ENCODE peak calls at places on chromosome 9, in seven cellular contexts. E, D, Q, M, T, R and K are unnamed samples.

GRCh38 chr9:74770508-74771261 is 117.0 kb downstream of the TRPM6 start:
- DNase-seq in R (no peak), Q (no peak), T (peak), D (peak), M (peak), E (no peak), K (peak)

GRCh38 chr9:79501546-79501945 is 70.2 kb upstream of the TLE4 start:
- DNase-seq in M (no peak), Q (no peak), D (no peak), E (no peak), T (no peak), R (no peak), K (no peak)

GRCh38 chr9:22240619-22241018 is 206.0 kb upstream of the DMRTA1 start:
- DNase-seq in T (no peak), D (peak), M (no peak), R (no peak), E (no peak), Q (no peak), K (no peak)

GRCh38 chr9:74935008-74935407 is 17.7 kb downstream of the C9orf40 start:
- DNase-seq in T (no peak), E (no peak), R (no peak), M (no peak), Q (no peak), D (peak), K (no peak)

GRCh38 chr9:35923927-35924763 is 14.9 kb downstream of the SPAAR start:
- DNase-seq in Q (no peak), T (no peak), M (peak), R (peak), D (peak), E (no peak), K (peak)

GRCh38 chr9:135343733-135344522 is 135.7 kb upstream of the PPP1R26 start:
- DNase-seq in T (peak), R (peak), Q (peak), M (peak), D (peak), E (peak), K (peak)

GRCh38 chr9:91138760-91139159 is 223.0 kb downstream of the AUH start:
- DNase-seq in M (no peak), E (no peak), D (no peak), R (no peak), Q (no peak), T (no peak), K (no peak)

GRCh38 chr9:21653589-21653988 is 148.8 kb upstream of the MTAP start:
- DNase-seq in Q (no peak), E (no peak), T (no peak), D (no peak), R (no peak), M (no peak), K (no peak)

GRCh38 chr9:15725953-15726352 is 173.1 kb downstream of the CCDC171 start:
- DNase-seq in E (no peak), M (no peak), T (no peak), Q (no peak), D (peak), R (no peak), K (no peak)

GRCh38 chr9:110330484-110331115 is 7.1 kb downstream of the TXNDC8 start:
- DNase-seq in D (peak), R (no peak), M (no peak), Q (no peak), T (no peak), E (no peak), K (no peak)

GRCh38 chr9:105994970-105995369 is 300.6 kb downstream of the TMEM38B start:
- DNase-seq in Q (no peak), M (no peak), T (no peak), E (no peak), R (no peak), D (no peak), K (peak)

GRCh38 chr9:3865373-3865772 is 339.6 kb upstream of the RFX3 start:
- DNase-seq in E (no peak), M (no peak), Q (no peak), T (no peak), D (no peak), R (no peak), K (no peak)

GRCh38 chr9:131436865-131437271 is 43.0 kb downstream of the PRRC2B start:
- DNase-seq in D (no peak), E (no peak), M (no peak), T (no peak), R (no peak), Q (no peak), K (no peak)

GRCh38 chr9:86353591-86354047 is 591 bp downstream of the TUT7 start:
- DNase-seq in T (no peak), D (no peak), M (peak), R (no peak), E (no peak), Q (no peak), K (peak)

GRCh38 chr9:84668204-84669007 is 1.1 kb upstream of the NTRK2 start:
- DNase-seq in M (peak), Q (peak), E (peak), R (peak), T (peak), D (peak), K (peak)

GRCh38 chr9:36293918-36294317 is 35.7 kb upstream of the GNE start:
- DNase-seq in Q (no peak), D (no peak), E (no peak), T (no peak), M (no peak), R (no peak), K (no peak)

GRCh38 chr9:11038366-11038765 is 425.6 kb upstream of the PTPRD start:
- DNase-seq in E (no peak), M (no peak), T (no peak), D (no peak), R (no peak), Q (no peak), K (no peak)

GRCh38 chr9:13480688-13481087 is 201.2 kb upstream of the MPDZ start:
- DNase-seq in D (no peak), E (no peak), M (no peak), T (no peak), Q (no peak), R (no peak), K (no peak)

GRCh38 chr9:37840560-37841194 is 40.1 kb downstream of the DCAF10 start:
- DNase-seq in T (no peak), D (peak), Q (no peak), M (peak), R (peak), E (no peak), K (peak)

GRCh38 chr9:117434568-117434967 is 19.7 kb upstream of the ASTN2 start:
- DNase-seq in E (no peak), M (no peak), R (no peak), D (no peak), Q (no peak), T (no peak), K (no peak)

GRCh38 chr9:111603041-111603440 is 3.6 kb upstream of the PTGR1 start:
- DNase-seq in T (no peak), M (no peak), Q (no peak), R (no peak), E (no peak), D (no peak), K (no peak)

GRCh38 chr9:129368458-129368978 is 190.5 kb upstream of the IER5L start:
- DNase-seq in E (no peak), Q (no peak), T (no peak), D (no peak), R (no peak), M (no peak), K (no peak)

GRCh38 chr9:87428659-87429058 is 69.0 kb upstream of the DAPK1 start:
- DNase-seq in E (no peak), Q (no peak), T (no peak), R (no peak), M (no peak), D (no peak), K (no peak)

GRCh38 chr9:114446036-114446435 is 58.3 kb upstream of the AKNA start:
- DNase-seq in Q (no peak), R (no peak), T (no peak), E (no peak), M (no peak), D (peak), K (no peak)

GRCh38 chr9:124664143-124664542 is 107.0 kb downstream of the NR6A1 start:
- DNase-seq in D (no peak), T (no peak), R (no peak), M (no peak), Q (no peak), E (no peak), K (no peak)

GRCh38 chr9:126448865-126449577 is 122.4 kb downstream of the MVB12B start:
- DNase-seq in E (no peak), M (no peak), Q (no peak), R (no peak), D (no peak), T (no peak), K (no peak)

GRCh38 chr9:93679536-93680444 is 103.4 kb downstream of the PHF2 start:
- DNase-seq in R (no peak), Q (peak), E (no peak), T (peak), D (no peak), M (peak), K (no peak)

GRCh38 chr9:130866474-130866965 is 30.1 kb downstream of the QRFP start:
- DNase-seq in M (peak), Q (no peak), E (peak), R (peak), D (peak), T (peak), K (peak)

GRCh38 chr9:125997510-125997823 is 250.3 kb downstream of the PBX3 start:
- DNase-seq in D (no peak), E (no peak), Q (no peak), T (peak), M (no peak), R (no peak), K (no peak)

GRCh38 chr9:86944974-86945867 is 2.1 kb downstream of the GAS1 start:
- DNase-seq in D (peak), M (no peak), R (no peak), E (no peak), T (no peak), Q (no peak), K (no peak)

GRCh38 chr9:87436694-87437093 is 61.0 kb upstream of the DAPK1 start:
- DNase-seq in Q (no peak), T (no peak), M (no peak), D (no peak), R (no peak), E (no peak), K (no peak)

GRCh38 chr9:36853233-36853632 is 180.8 kb downstream of the PAX5 start:
- DNase-seq in E (no peak), M (no peak), D (no peak), Q (no peak), T (no peak), R (no peak), K (no peak)

GRCh38 chr9:108708448-108708847 is 147.3 kb downstream of the ACTL7B start:
- DNase-seq in E (no peak), R (no peak), D (no peak), Q (no peak), M (no peak), T (no peak), K (no peak)

GRCh38 chr9:96245399-96245798 is 56.6 kb downstream of the HSD17B3 start:
- DNase-seq in T (no peak), D (no peak), E (no peak), R (no peak), Q (no peak), M (no peak), K (peak)

GRCh38 chr9:136671646-136672430 is 9.1 kb downstream of the EGFL7 start:
- DNase-seq in M (no peak), D (peak), E (peak), Q (no peak), T (peak), R (no peak), K (peak)

GRCh38 chr9:112332272-112332671 is 1.1 kb downstream of the PTBP3 start:
- DNase-seq in D (no peak), R (no peak), Q (no peak), M (no peak), T (no peak), E (no peak), K (no peak)

GRCh38 chr9:130311774-130312140 is 46.2 kb downstream of the HMCN2 start:
- DNase-seq in D (no peak), T (no peak), R (no peak), M (no peak), E (no peak), Q (no peak), K (no peak)